ENCODE peak calls at places on chromosomes 13 and 19, in six cellular contexts. Y is neuronal stem cell, R is H9, G is IMR-90, M is mesenchymal stem cell, Z is H1. E is an unnamed sample.
A peak's percentile ranks its signal among the peaks of the same experiment; 100 is the strongest.

GRCh38 chr19:51082641-51083040 is at the start of gene KLK14:
- DNase-seq in R (no peak), Y (no peak), M (no peak), Z (no peak), G (no peak), E (no peak)

GRCh38 chr13:43574601-43575000 is 212.2 kb downstream of the ENOX1 start:
- DNase-seq in G (no peak), Y (no peak), R (no peak), Z (no peak), M (peak; percentile 37), E (no peak)

GRCh38 chr19:44447864-44448674 is at the start of gene ZNF229:
- DNase-seq in G (peak; percentile 94), Z (peak; percentile 86), Y (peak; percentile 79), M (peak; percentile 94), R (peak; percentile 97), E (peak; percentile 80)

GRCh38 chr13:27578121-27579030 is 42.0 kb downstream of the LNX2 start:
- DNase-seq in Z (no peak), M (peak; percentile 45), Y (no peak), R (no peak), G (peak; percentile 61), E (peak; percentile 72)

GRCh38 chr19:46901701-46902401 is 41.1 kb downstream of the ARHGAP35 start:
- DNase-seq in G (peak; percentile 37), R (no peak), Y (no peak), M (no peak), Z (no peak), E (no peak)

GRCh38 chr13:30725331-30726085 is 9.8 kb upstream of the ALOX5AP start:
- DNase-seq in G (peak; percentile 33), M (no peak), R (no peak), Z (no peak), Y (no peak), E (no peak)

GRCh38 chr19:50266896-50267295 is 62.3 kb downstream of the KCNC3 start:
- DNase-seq in Y (no peak), Z (peak; percentile 84), G (no peak), M (no peak), R (peak; percentile 97), E (no peak)

GRCh38 chr19:29942404-29943261 is 594 bp downstream of the URI1 start:
- DNase-seq in M (peak; percentile 53), Z (no peak), Y (peak; percentile 54), G (no peak), R (peak; percentile 59), E (peak; percentile 39)

GRCh38 chr13:74795526-74795925 is 661.3 kb upstream of the KLF12 start:
- DNase-seq in R (no peak), Z (no peak), Y (no peak), M (no peak), G (no peak), E (no peak)

GRCh38 chr19:42091300-42092266 is 15.6 kb downstream of the ZNF574 start:
- DNase-seq in R (no peak), Z (no peak), G (peak; percentile 64), Y (no peak), M (no peak), E (no peak)

GRCh38 chr19:14347999-14348889 is 33.0 kb upstream of the ADGRE5 start:
- DNase-seq in Y (peak; percentile 60), G (no peak), M (peak; percentile 60), Z (peak; percentile 19), R (peak; percentile 76), E (peak; percentile 67)

DNA sequence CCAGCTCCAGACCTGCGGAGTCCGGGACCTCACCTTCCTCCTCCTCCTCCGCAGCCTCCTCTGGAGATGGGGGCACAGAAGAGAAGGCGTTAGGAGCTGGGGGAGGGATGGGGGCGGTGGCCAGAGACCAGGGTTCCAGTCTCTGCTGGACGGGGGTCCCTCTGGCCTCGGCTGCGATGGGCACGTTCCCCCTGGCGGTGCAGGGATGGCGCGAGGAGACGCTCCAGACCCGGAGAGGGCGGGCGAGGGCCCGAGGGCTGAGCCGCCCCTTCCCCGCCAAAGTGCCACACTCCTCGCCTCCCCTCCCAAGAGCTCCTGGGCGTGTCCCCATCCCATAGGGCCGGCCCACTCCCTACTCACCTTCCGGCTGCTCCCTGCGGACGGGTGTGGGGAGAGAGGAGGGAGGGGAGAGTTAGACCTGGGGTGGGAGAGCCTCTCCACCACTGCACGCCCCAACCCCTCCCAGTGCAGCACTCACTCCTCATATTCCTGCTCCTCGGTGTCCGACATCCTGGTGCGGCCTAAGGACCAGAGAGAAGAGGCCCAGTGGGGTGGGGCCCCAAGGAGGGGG is 2.3 kb downstream of the TNNT1 start:
- DNase-seq in G (no peak), Y (no peak), M (no peak), R (peak; percentile 95), Z (peak; percentile 73), E (no peak)
- H3K14ac ChIP-seq in G (no peak overlapping the region), Y (no peak overlapping the region), M (no peak overlapping the region), R (no peak overlapping the region), Z (no peak overlapping the region), E (no peak overlapping the region)

DNA sequence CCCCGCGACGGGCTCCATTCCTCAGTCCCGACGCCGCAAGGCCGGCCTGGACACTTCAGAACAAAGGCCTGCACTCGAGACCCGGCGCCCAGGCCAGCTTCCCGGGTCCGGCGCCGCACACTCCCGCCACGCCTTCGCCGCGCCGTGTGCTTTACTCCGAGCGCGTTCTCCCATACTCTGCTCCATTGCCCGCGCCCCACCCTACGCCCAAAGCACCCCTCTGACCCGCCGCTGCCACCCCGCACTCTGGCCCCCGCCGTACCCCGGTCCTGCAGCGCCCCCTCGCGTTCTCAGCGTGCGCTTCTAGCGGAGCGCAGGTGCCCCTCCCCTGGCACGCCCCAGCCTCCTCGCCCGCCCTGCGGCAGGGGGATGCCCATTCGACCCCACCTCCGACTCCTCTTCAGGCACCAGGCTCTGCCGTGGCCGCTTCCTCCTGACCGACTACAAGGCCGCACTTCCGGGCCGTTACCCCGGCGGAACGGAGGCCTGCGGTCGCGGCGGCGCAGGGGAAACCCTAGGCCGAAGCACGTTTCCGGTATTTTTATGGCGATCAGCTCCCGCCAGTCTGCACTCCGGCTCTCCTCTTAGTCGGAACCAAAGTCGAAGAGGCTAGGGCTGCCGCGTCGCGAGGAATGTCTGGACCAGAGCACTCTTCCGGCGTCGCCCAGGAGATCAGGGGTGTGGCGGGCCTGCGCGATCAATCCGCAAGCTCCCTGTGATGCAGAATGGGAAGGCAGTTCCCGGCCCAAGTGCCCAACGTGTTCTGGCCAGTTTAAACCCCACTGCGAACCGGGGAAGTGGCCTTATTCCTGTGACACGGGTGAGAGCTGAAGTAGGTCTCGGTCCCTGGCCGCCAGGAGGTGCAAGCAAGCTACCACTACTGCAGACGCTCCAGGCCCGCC is at the start of gene ZBTB45:
- DNase-seq in M (peak; percentile 96), R (peak; percentile 95), Y (peak; percentile 90), Z (peak; percentile 91), G (peak; percentile 96), E (peak; percentile 91)
- H3K23ac ChIP-seq in M (peak within 1 kb of the TSS; percentile 81), R (no peak within 1 kb of the TSS), Y (peak within 1 kb of the TSS; percentile 98), Z (no peak within 1 kb of the TSS), G (peak within 1 kb of the TSS; percentile 68), E (no peak within 1 kb of the TSS)

DNA sequence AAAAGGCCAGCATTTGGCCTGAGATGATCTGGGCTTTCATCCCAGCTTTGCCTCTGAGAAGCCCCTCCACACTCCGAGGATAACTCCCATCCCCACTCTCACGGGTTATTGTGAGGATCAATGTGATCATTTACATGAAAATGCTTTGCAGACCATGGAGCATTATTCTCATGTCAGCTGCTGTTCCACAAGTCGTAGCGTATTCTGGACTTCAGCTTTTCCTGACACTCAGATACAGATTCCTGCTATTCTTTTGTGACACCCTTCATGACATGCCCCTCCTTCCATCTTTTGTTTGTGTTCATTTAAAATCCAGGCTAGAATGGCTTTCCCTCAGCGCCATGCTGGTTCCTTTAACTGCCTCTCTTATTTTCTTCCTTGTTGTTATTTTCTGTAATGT is 86.5 kb downstream of the NUFIP1 start:
- DNase-seq in Y (no peak), M (no peak), Z (no peak), R (no peak), G (no peak), E (no peak)
- H3K27ac ChIP-seq in Y (no peak overlapping the region), M (no peak overlapping the region), Z (no peak overlapping the region), R (no peak overlapping the region), G (no peak overlapping the region), E (no peak overlapping the region)

DNA sequence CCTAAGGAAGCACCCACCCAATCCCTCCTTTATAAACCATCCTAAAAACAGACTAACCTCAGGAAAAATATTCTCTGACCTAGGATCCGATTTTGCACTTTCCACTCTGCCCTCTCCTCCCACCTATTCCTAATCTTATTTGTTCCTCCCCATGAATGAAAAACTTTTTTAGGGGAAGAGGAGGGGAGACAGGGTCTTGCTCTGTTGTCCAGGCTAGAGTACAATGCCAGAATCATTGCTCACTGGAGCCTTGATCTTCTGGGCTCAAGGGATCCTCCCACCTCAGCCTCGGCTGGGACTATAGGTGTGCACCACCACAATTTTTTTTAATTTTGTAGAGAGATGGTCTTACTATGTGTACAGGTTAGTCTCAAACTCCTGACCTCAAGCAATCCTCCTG is 4.4 kb downstream of the ZNF564 start:
- DNase-seq in G (no peak), M (no peak), Y (no peak), Z (no peak), R (no peak), E (no peak)
- H3K14ac ChIP-seq in G (no peak overlapping the region), M (no peak overlapping the region), Y (no peak overlapping the region), Z (no peak overlapping the region), R (no peak overlapping the region), E (no peak overlapping the region)

DNA sequence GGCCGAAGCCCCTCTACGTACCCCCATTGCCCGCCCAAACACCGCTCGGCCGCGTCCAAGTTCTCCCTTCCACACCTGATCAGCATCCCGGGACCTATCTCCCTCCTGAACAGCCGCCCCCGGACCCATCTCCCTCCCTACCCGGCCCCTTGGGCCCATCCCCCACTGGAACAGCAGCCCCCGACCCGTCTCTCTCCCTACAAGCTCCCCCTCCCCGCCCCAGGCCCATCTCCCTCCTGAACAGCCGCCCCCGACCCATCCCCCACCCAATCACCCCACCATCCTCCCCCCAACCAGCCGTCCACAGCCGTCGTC is 608 bp downstream of the ZSCAN1 start:
- DNase-seq in Y (peak; percentile 17), M (no peak), R (no peak), Z (no peak), G (no peak), E (no peak)
- H3K23ac ChIP-seq in Y (peak overlapping the region; percentile 91), M (no peak overlapping the region), R (no peak overlapping the region), Z (no peak overlapping the region), G (no peak overlapping the region), E (no peak overlapping the region)

DNA sequence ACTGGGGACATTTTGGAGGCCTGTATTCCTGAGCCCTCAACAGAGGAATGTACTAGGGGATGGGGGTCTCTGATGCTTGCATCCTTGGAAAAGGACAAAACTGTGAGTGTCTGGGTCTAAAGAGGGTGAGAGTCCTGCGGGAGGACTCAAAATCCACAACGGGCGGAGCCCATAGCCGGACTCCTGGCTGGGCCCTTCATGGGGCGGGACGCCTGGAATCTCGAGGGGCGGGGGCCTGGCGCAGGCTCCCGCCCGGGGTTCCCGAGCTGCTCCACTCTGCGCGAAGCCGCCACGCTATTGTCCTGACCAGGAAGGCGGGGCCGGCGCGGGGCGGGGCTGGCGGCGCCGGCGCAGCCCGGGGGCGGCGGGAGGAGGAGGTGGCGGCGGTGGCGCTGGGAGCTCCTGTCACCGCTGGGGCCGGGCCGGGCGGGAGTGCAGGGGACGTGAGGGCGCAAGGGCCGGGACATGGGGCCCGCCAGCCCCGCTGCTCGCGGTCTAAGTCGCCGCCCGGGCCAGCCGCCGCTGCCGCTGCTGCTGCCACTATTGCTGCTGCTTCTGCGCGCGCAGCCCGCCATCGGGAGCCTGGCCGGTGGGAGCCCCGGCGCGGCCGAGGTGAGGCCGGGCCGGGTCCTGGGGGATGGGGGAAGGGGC is at the start of gene APLP1:
- DNase-seq in R (peak; percentile 73), M (peak; percentile 24), Y (peak; percentile 78), G (no peak), Z (no peak), E (peak; percentile 61)
- H3K27ac ChIP-seq in R (no peak within 1 kb of the TSS), M (no peak within 1 kb of the TSS), Y (peak within 1 kb of the TSS; percentile 98), G (no peak within 1 kb of the TSS), Z (no peak within 1 kb of the TSS), E (no peak within 1 kb of the TSS)

GRCh38 chr13:55214851-55215345 is 1925.8 kb upstream of the PRR20A start:
- DNase-seq in M (no peak), R (no peak), Y (peak; percentile 51), Z (no peak), G (no peak), E (no peak)
- H3K14ac ChIP-seq in M (no peak overlapping the region), R (no peak overlapping the region), Y (no peak overlapping the region), Z (no peak overlapping the region), G (no peak overlapping the region), E (no peak overlapping the region)

GRCh38 chr19:37928527-37929286 is 21.7 kb downstream of the SIPA1L3 start:
- DNase-seq in Y (no peak), M (no peak), G (no peak), R (peak; percentile 52), Z (no peak), E (no peak)
- H3K23ac ChIP-seq in Y (no peak overlapping the region), M (no peak overlapping the region), G (no peak overlapping the region), R (no peak overlapping the region), Z (no peak overlapping the region), E (no peak overlapping the region)

E was measured in trophoblast cell.